ENCODE peak calls at places on chromosomes 4 and X, in ten cellular contexts. F, I, U, P, J, H, K, L, S and Y are unnamed samples.

GRCh38 chr4:89100853-89101252 is 10.5 kb upstream of the TIGD2 start:
- DNase-seq in F (no peak), I (no peak), U (no peak), P (no peak), J (no peak), H (no peak), K (no peak), L (no peak), S (no peak), Y (no peak)

GRCh38 chr4:85860066-85860465 is 385.1 kb downstream of the ARHGAP24 start:
- DNase-seq in F (no peak), I (no peak), U (no peak), P (no peak), J (no peak), H (peak; percentile 41), K (no peak), L (no peak), S (no peak), Y (no peak)

GRCh38 chr4:3461515-3462291 is 1.4 kb upstream of the DOK7 start:
- DNase-seq in F (peak; percentile 98), I (no peak), U (peak; percentile 83), P (no peak), J (peak; percentile 85), H (no peak), K (no peak), L (no peak), S (peak; percentile 96), Y (no peak)

GRCh38 chrX:41010188-41010846 is 74.9 kb upstream of the USP9X start:
- DNase-seq in F (peak; percentile 90), I (peak; percentile 47), U (peak; percentile 73), P (peak; percentile 69), J (peak; percentile 86), H (peak; percentile 79), K (peak; percentile 87), L (peak; percentile 83), S (peak; percentile 65), Y (peak; percentile 82)

GRCh38 chrX:45515262-45516215 is 314.9 kb upstream of the DIPK2B start:
- DNase-seq in F (peak; percentile 86), I (peak; percentile 56), U (no peak), P (no peak), J (peak; percentile 82), H (peak; percentile 67), K (peak; percentile 79), L (peak; percentile 88), S (peak; percentile 47), Y (peak; percentile 87)

GRCh38 chr4:18020145-18020670 is 1.3 kb downstream of the LCORL start:
- DNase-seq in F (no peak), I (no peak), U (no peak), P (no peak), J (no peak), H (peak; percentile 49), K (no peak), L (no peak), S (peak; percentile 29), Y (no peak)

GRCh38 chr4:110754726-110755125 is 131.8 kb upstream of the PITX2 start:
- DNase-seq in F (no peak), I (no peak), U (no peak), P (no peak), J (no peak), H (no peak), K (no peak), L (no peak), S (no peak), Y (no peak)

GRCh38 chr4:40227284-40227683 is 30.5 kb downstream of the RHOH start:
- DNase-seq in F (no peak), I (no peak), U (no peak), P (peak; percentile 47), J (no peak), H (no peak), K (no peak), L (no peak), S (no peak), Y (no peak)

GRCh38 chr4:150962245-150962644 is 52.8 kb downstream of the LRBA start:
- DNase-seq in F (no peak), I (no peak), U (no peak), P (no peak), J (no peak), H (peak; percentile 82), K (no peak), L (no peak), S (peak; percentile 33), Y (no peak)

GRCh38 chr4:150960079-150960478 is 55.0 kb downstream of the LRBA start:
- DNase-seq in F (no peak), I (peak; percentile 10), U (no peak), P (no peak), J (no peak), H (peak; percentile 82), K (no peak), L (no peak), S (no peak), Y (no peak)

GRCh38 chr4:150961566-150961965 is 53.5 kb downstream of the LRBA start:
- DNase-seq in F (no peak), I (no peak), U (no peak), P (no peak), J (no peak), H (no peak), K (no peak), L (no peak), S (no peak), Y (no peak)

GRCh38 chr4:150964754-150965153 is 50.3 kb downstream of the LRBA start:
- DNase-seq in F (no peak), I (no peak), U (no peak), P (no peak), J (no peak), H (no peak), K (no peak), L (no peak), S (no peak), Y (no peak)

DNA sequence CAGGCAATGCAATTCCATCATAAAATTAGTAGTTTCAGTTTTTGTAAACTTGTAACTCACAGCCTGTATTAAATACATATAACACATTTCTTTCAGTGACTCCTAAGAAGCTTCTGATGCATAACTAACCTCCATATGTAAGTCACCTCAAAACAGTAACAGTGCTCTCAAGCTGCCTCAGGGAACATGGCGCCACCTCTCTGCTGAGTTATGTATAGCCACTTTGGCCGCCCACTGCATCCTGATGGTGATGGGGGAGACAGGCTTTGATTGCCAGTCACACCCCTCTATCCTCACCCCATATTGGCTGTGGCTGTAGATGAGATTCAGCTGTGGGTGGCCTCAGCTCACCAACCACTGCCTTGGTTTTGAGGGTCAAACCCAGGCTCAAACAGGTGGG is 54.3 kb downstream of the LRBA start:
- DNase-seq in F (no peak), I (peak; percentile 15), U (no peak), P (no peak), J (no peak), H (peak; percentile 71), K (no peak), L (no peak), S (no peak), Y (no peak)
- H3K9me3 ChIP-seq in F (no peaks in the 10 kb centered on the region), I (peaks cover 6% of the 10 kb centered on the region), U (peaks cover 9% of the 10 kb centered on the region), P (peaks cover 8% of the 10 kb centered on the region), J (no peaks in the 10 kb centered on the region), H (peaks cover 4% of the 10 kb centered on the region), K (peaks cover 3% of the 10 kb centered on the region), L (no peaks in the 10 kb centered on the region), S (no peaks in the 10 kb centered on the region), Y (no peaks in the 10 kb centered on the region)

GRCh38 chrX:71540801-71541545 is 8.1 kb downstream of the OGT start:
- DNase-seq in F (no peak), I (no peak), U (no peak), P (no peak), J (no peak), H (no peak), K (no peak), L (no peak), S (no peak), Y (no peak)

GRCh38 chrX:71542411-71542810 is 9.5 kb downstream of the OGT start:
- DNase-seq in F (no peak), I (no peak), U (no peak), P (no peak), J (no peak), H (no peak), K (no peak), L (no peak), S (no peak), Y (no peak)

GRCh38 chrX:71543316-71543715 is 10.4 kb downstream of the OGT start:
- DNase-seq in F (no peak), I (peak; percentile 35), U (no peak), P (no peak), J (no peak), H (no peak), K (no peak), L (no peak), S (no peak), Y (no peak)

GRCh38 chrX:71541546-71542022 is 8.7 kb downstream of the OGT start:
- DNase-seq in F (no peak), I (no peak), U (no peak), P (no peak), J (no peak), H (no peak), K (no peak), L (no peak), S (no peak), Y (no peak)

GRCh38 chrX:71542825-71543224 is 9.9 kb downstream of the OGT start:
- DNase-seq in F (no peak), I (no peak), U (no peak), P (no peak), J (no peak), H (no peak), K (no peak), L (no peak), S (no peak), Y (no peak)
- H3K4me3 ChIP-seq in F (no peak overlapping the region), I (no peak overlapping the region), U (no peak overlapping the region), P (no peak overlapping the region), J (no peak overlapping the region), H (no peak overlapping the region), K (no peak overlapping the region), L (no peak overlapping the region), S (no peak overlapping the region), Y (no peak overlapping the region)

GRCh38 chrX:145506225-145506624 is 258.9 kb downstream of the SPANXN1 start:
- DNase-seq in F (no peak), I (no peak), U (no peak), P (no peak), J (no peak), H (no peak), K (no peak), L (no peak), S (no peak), Y (no peak)
- H3K9me3 ChIP-seq in F (no peaks in the 10 kb centered on the region), I (no peaks in the 10 kb centered on the region), U (no peaks in the 10 kb centered on the region), P (no peaks in the 10 kb centered on the region), J (peaks cover 3% of the 10 kb centered on the region), H (peaks cover 5% of the 10 kb centered on the region), K (no peaks in the 10 kb centered on the region), L (no peaks in the 10 kb centered on the region), S (no peaks in the 10 kb centered on the region), Y (no peaks in the 10 kb centered on the region)

GRCh38 chrX:106611682-106612402 is at the start of gene RADX:
- DNase-seq in F (peak; percentile 82), I (peak; percentile 36), U (peak; percentile 70), P (peak; percentile 85), J (peak; percentile 84), H (peak; percentile 51), K (peak; percentile 81), L (peak; percentile 80), S (peak; percentile 86), Y (peak; percentile 72)

GRCh38 chrX:106611323-106611681 is 476 bp upstream of the RADX start:
- DNase-seq in F (no peak), I (no peak), U (no peak), P (no peak), J (no peak), H (peak; percentile 11), K (no peak), L (no peak), S (no peak), Y (no peak)

GRCh38 chrX:106612403-106612789 is 618 bp downstream of the RADX start:
- DNase-seq in F (no peak), I (no peak), U (no peak), P (no peak), J (no peak), H (no peak), K (no peak), L (no peak), S (no peak), Y (no peak)

GRCh38 chrX:106613277-106613676 is 1.5 kb downstream of the RADX start:
- DNase-seq in F (no peak), I (no peak), U (no peak), P (no peak), J (no peak), H (no peak), K (no peak), L (no peak), S (no peak), Y (no peak)

DNA sequence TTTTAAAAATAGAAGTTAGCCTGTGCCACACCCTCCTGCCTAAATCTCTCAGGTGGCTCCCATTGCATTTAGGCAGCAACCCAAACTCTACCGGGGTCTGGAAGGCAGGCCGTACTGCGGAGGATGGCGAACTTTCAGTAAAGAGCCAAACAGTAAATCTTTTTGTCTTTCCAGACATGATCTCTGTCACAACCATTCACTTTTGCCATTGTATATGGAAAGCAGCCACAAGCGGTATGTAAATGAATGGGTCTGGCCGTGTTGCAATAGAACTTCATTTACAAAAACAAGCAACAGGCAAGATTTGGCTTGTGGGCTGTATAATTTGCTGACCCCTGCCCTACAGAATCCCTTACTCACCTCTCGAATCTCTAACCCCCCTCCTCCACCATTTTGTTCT is 3.3 kb downstream of the RADX start:
- DNase-seq in F (no peak), I (no peak), U (no peak), P (no peak), J (no peak), H (no peak), K (no peak), L (no peak), S (no peak), Y (no peak)
- H3K4me3 ChIP-seq in F (no peak overlapping the region), I (no peak overlapping the region), U (no peak overlapping the region), P (no peak overlapping the region), J (no peak overlapping the region), H (no peak overlapping the region), K (no peak overlapping the region), L (no peak overlapping the region), S (no peak overlapping the region), Y (no peak overlapping the region)